ENCODE peak calls at places on chromosomes 16 and 17, in four cellular contexts. L is substantia nigra, M is heart left ventricle, K is cardiac muscle cell. E is an unnamed sample.

GRCh38 chr16:14202697-14203096 is 131.6 kb downstream of the MRTFB start:
- DNase-seq in K (no peak), L (no peak), M (no peak), E (no peak)

GRCh38 chr17:38730526-38731379 is 612 bp downstream of the CISD3 start:
- DNase-seq in L (no peak), M (peak; percentile 91), K (peak; percentile 47), E (no peak)

GRCh38 chr17:49987290-49987585 is 7.8 kb downstream of the DLX3 start:
- DNase-seq in K (no peak), L (no peak), M (no peak), E (no peak)

GRCh38 chr17:81391964-81392908 is 3.0 kb upstream of the BAHCC1 start:
- DNase-seq in M (peak; percentile 65), L (no peak), K (peak; percentile 62), E (no peak)

GRCh38 chr16:3095869-3096268 is 3.2 kb downstream of the ZSCAN10 start:
- DNase-seq in M (peak; percentile 57), L (no peak), K (no peak), E (peak; percentile 24)

GRCh38 chr16:51155199-51155607 is 4.1 kb upstream of the SALL1 start:
- DNase-seq in K (peak; percentile 26), L (no peak), M (no peak), E (no peak)

GRCh38 chr17:2264023-2264860 is 39.3 kb downstream of the SMG6 start:
- DNase-seq in M (no peak), K (peak; percentile 52), L (no peak), E (no peak)

GRCh38 chr16:65837431-65837986 is 529.0 kb upstream of the CDH5 start:
- DNase-seq in L (no peak), M (no peak), K (no peak), E (no peak)

GRCh38 chr16:86219655-86220445 is 290.5 kb upstream of the FOXF1 start:
- DNase-seq in M (no peak), L (no peak), K (peak; percentile 77), E (no peak)

GRCh38 chr17:68853439-68853838 is 101.8 kb downstream of the ABCA8 start:
- DNase-seq in K (no peak), L (no peak), M (no peak), E (no peak)

GRCh38 chr17:77494664-77495435 is 354.1 kb downstream of the SEC14L1 start:
- DNase-seq in M (peak; percentile 82), L (peak; percentile 27), K (peak; percentile 88), E (peak; percentile 62)

GRCh38 chr16:86305440-86305839 is 204.9 kb upstream of the FOXF1 start:
- DNase-seq in M (no peak), K (no peak), L (no peak), E (no peak)

GRCh38 chr16:79269211-79269863 is 331.2 kb downstream of the MAF start:
- DNase-seq in M (no peak), K (no peak), L (no peak), E (no peak)

E was measured in NCI-H460.